ENCODE peak calls at places on chromosomes 5 and 9, in ten cellular contexts. One of them, this sample, is unnamed.

GRCh38 chr5:6013496-6013895 is 364.9 kb downstream of the MED10 start:
- DNase-seq in CD4-positive, alpha-beta T cell: no peak
- DNase-seq in cardiac muscle cell: no peak
- DNase-seq in astrocyte: no peak
- DNase-seq in neural progenitor cell: no peak
- DNase-seq in AG10803: no peak
- DNase-seq in H9: no peak
- DNase-seq in neural crest cell: no peak
- DNase-seq in lung: no peak
- DNase-seq in adrenal gland: no peak
- DNase-seq in this sample: no peak

GRCh38 chr9:129898205-129898604 is 62.9 kb downstream of the USP20 start:
- DNase-seq in neural crest cell: no peak
- DNase-seq in astrocyte: no peak
- DNase-seq in adrenal gland: no peak
- DNase-seq in lung: no peak
- DNase-seq in AG10803: peak; percentile 20
- DNase-seq in CD4-positive, alpha-beta T cell: no peak
- DNase-seq in neural progenitor cell: no peak
- DNase-seq in H9: no peak
- DNase-seq in cardiac muscle cell: no peak
- DNase-seq in this sample: no peak

GRCh38 chr5:32462618-32463017 is 18.1 kb upstream of the ZFR start:
- DNase-seq in AG10803: peak; percentile 55
- DNase-seq in cardiac muscle cell: no peak
- DNase-seq in adrenal gland: no peak
- DNase-seq in neural crest cell: no peak
- DNase-seq in CD4-positive, alpha-beta T cell: no peak
- DNase-seq in astrocyte: peak; percentile 65
- DNase-seq in lung: no peak
- DNase-seq in H9: no peak
- DNase-seq in neural progenitor cell: no peak
- DNase-seq in this sample: peak; percentile 40

GRCh38 chr5:113909782-113910181 is 396.3 kb downstream of the YTHDC2 start:
- DNase-seq in cardiac muscle cell: peak; percentile 36
- DNase-seq in neural crest cell: no peak
- DNase-seq in lung: no peak
- DNase-seq in H9: no peak
- DNase-seq in astrocyte: no peak
- DNase-seq in CD4-positive, alpha-beta T cell: no peak
- DNase-seq in AG10803: no peak
- DNase-seq in neural progenitor cell: no peak
- DNase-seq in adrenal gland: no peak
- DNase-seq in this sample: no peak

GRCh38 chr5:179955062-179955461 is 47.4 kb upstream of the TBC1D9B start:
- DNase-seq in astrocyte: no peak
- DNase-seq in neural progenitor cell: no peak
- DNase-seq in lung: no peak
- DNase-seq in CD4-positive, alpha-beta T cell: no peak
- DNase-seq in H9: no peak
- DNase-seq in adrenal gland: no peak
- DNase-seq in neural crest cell: no peak
- DNase-seq in cardiac muscle cell: no peak
- DNase-seq in AG10803: no peak
- DNase-seq in this sample: no peak

GRCh38 chr9:111975709-111976108 is 79.1 kb downstream of the UGCG start:
- DNase-seq in astrocyte: no peak
- DNase-seq in neural crest cell: no peak
- DNase-seq in lung: peak; percentile 46
- DNase-seq in AG10803: no peak
- DNase-seq in cardiac muscle cell: no peak
- DNase-seq in H9: peak; percentile 63
- DNase-seq in neural progenitor cell: peak; percentile 40
- DNase-seq in adrenal gland: peak; percentile 58
- DNase-seq in CD4-positive, alpha-beta T cell: no peak
- DNase-seq in this sample: no peak

GRCh38 chr5:137142371-137143243 is 356.5 kb downstream of the SPOCK1 start:
- DNase-seq in H9: no peak
- DNase-seq in AG10803: peak; percentile 97
- DNase-seq in lung: no peak
- DNase-seq in cardiac muscle cell: no peak
- DNase-seq in neural progenitor cell: peak; percentile 40
- DNase-seq in adrenal gland: peak; percentile 28
- DNase-seq in neural crest cell: no peak
- DNase-seq in CD4-positive, alpha-beta T cell: no peak
- DNase-seq in astrocyte: peak; percentile 100
- DNase-seq in this sample: peak; percentile 69

GRCh38 chr9:113154471-113154870 is 3.7 kb downstream of the SLC31A2 start:
- DNase-seq in neural progenitor cell: no peak
- DNase-seq in CD4-positive, alpha-beta T cell: no peak
- DNase-seq in H9: no peak
- DNase-seq in AG10803: peak; percentile 58
- DNase-seq in neural crest cell: no peak
- DNase-seq in adrenal gland: peak; percentile 31
- DNase-seq in cardiac muscle cell: no peak
- DNase-seq in lung: no peak
- DNase-seq in astrocyte: peak; percentile 74
- DNase-seq in this sample: peak; percentile 61

DNA sequence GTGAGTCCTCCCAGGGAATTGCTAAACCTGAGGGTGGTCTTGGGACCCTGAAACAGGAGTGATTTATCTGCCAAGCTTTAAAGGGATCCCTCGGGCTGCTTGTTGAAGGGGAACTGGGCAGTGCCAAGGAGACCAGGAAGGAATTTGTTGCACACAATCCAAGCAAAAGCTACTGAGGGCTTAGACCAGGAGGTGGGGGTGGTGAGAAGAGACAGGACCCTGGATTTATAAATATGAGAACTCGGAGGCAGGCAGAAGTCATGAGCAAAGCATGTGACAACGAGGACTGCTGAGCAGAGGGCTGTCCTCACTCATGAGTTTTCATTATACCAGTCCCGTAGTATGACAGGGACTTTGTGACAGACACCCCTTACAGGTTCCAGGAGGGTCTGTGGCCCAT is 237.3 kb downstream of the DRD1 start:
- DNase-seq in AG10803: no peak
- DNase-seq in H9: no peak
- DNase-seq in lung: no peak
- DNase-seq in neural crest cell: no peak
- DNase-seq in cardiac muscle cell: no peak
- DNase-seq in adrenal gland: no peak
- DNase-seq in neural progenitor cell: no peak
- DNase-seq in astrocyte: no peak
- DNase-seq in CD4-positive, alpha-beta T cell: no peak
- DNase-seq in this sample: no peak
- TF ChIP-seq CTCF in AG10803: no peak
- TF ChIP-seq CTCF in H9: no peak
- TF ChIP-seq CTCF in lung: no peak
- TF ChIP-seq CTCF in neural crest cell: no peak
- TF ChIP-seq CTCF in cardiac muscle cell: no peak
- TF ChIP-seq CTCF in adrenal gland: no peak
- TF ChIP-seq CTCF in neural progenitor cell: no peak
- TF ChIP-seq CTCF in astrocyte: no peak
- TF ChIP-seq CTCF in CD4-positive, alpha-beta T cell: no peak
- TF ChIP-seq CTCF in this sample: no peak

GRCh38 chr5:132640613-132641012 is 17.4 kb upstream of the IL13 start:
- DNase-seq in H9: no peak
- DNase-seq in adrenal gland: no peak
- DNase-seq in lung: no peak
- DNase-seq in AG10803: no peak
- DNase-seq in cardiac muscle cell: no peak
- DNase-seq in neural progenitor cell: no peak
- DNase-seq in astrocyte: no peak
- DNase-seq in neural crest cell: no peak
- DNase-seq in CD4-positive, alpha-beta T cell: no peak
- DNase-seq in this sample: no peak
- TF ChIP-seq CTCF in H9: no peak
- TF ChIP-seq CTCF in adrenal gland: no peak
- TF ChIP-seq CTCF in lung: no peak
- TF ChIP-seq CTCF in AG10803: no peak
- TF ChIP-seq CTCF in cardiac muscle cell: no peak
- TF ChIP-seq CTCF in neural progenitor cell: no peak
- TF ChIP-seq CTCF in astrocyte: no peak
- TF ChIP-seq CTCF in neural crest cell: no peak
- TF ChIP-seq CTCF in CD4-positive, alpha-beta T cell: no peak
- TF ChIP-seq CTCF in this sample: no peak

DNA sequence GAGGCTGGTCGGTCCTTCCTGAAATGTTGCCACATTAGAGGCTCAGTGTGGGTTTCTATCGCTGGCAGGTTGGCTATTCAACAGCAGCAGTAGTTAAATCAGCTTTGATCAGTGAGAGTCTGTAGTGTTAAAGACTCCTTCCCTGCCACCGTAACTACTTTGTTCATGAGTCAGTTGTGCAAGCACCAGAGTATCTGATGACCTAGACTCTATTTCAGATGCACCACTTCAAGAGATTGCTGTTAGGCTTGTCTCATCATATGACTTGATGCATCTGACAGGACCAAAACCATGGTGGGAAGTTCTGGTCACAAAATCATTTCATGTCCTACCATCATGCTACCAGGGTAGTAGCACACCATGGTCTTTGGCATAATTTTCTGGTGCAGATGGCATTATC is 482.7 kb upstream of the MPDZ start:
- DNase-seq in neural progenitor cell: no peak
- DNase-seq in AG10803: no peak
- DNase-seq in neural crest cell: no peak
- DNase-seq in astrocyte: no peak
- DNase-seq in H9: no peak
- DNase-seq in adrenal gland: no peak
- DNase-seq in lung: no peak
- DNase-seq in cardiac muscle cell: no peak
- DNase-seq in CD4-positive, alpha-beta T cell: no peak
- DNase-seq in this sample: no peak
- TF ChIP-seq CTCF in neural progenitor cell: no peak
- TF ChIP-seq CTCF in AG10803: no peak
- TF ChIP-seq CTCF in neural crest cell: no peak
- TF ChIP-seq CTCF in astrocyte: no peak
- TF ChIP-seq CTCF in H9: no peak
- TF ChIP-seq CTCF in adrenal gland: no peak
- TF ChIP-seq CTCF in lung: no peak
- TF ChIP-seq CTCF in cardiac muscle cell: no peak
- TF ChIP-seq CTCF in CD4-positive, alpha-beta T cell: no peak
- TF ChIP-seq CTCF in this sample: no peak

DNA sequence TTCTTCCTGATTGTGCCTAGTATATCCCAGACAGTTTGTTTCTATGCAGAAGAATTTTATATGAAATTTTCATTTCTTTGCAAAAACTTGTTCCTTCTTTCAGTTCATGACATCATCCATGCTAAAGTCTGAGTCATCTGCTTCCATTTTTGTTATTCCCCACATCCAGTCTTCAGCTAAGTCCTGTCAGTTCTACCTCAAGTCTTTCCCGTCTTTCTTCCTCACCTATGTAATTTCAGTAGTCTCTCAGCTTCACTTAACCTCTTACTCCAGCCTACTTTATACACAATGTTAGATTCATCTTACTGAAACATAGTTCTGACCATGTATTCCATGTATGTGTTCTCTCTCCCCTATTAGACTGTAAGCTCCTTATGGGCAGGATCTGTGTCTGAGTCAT is 39.2 kb downstream of the G3BP1 start:
- DNase-seq in lung: no peak
- DNase-seq in astrocyte: no peak
- DNase-seq in neural crest cell: no peak
- DNase-seq in cardiac muscle cell: no peak
- DNase-seq in AG10803: no peak
- DNase-seq in H9: no peak
- DNase-seq in neural progenitor cell: no peak
- DNase-seq in adrenal gland: no peak
- DNase-seq in CD4-positive, alpha-beta T cell: no peak
- DNase-seq in this sample: no peak
- TF ChIP-seq CTCF in lung: no peak
- TF ChIP-seq CTCF in astrocyte: no peak
- TF ChIP-seq CTCF in neural crest cell: no peak
- TF ChIP-seq CTCF in cardiac muscle cell: no peak
- TF ChIP-seq CTCF in AG10803: no peak
- TF ChIP-seq CTCF in H9: no peak
- TF ChIP-seq CTCF in neural progenitor cell: no peak
- TF ChIP-seq CTCF in adrenal gland: no peak
- TF ChIP-seq CTCF in CD4-positive, alpha-beta T cell: no peak
- TF ChIP-seq CTCF in this sample: no peak

GRCh38 chr5:98111686-98112085 is 661.8 kb upstream of the RGMB start:
- DNase-seq in AG10803: no peak
- DNase-seq in astrocyte: no peak
- DNase-seq in lung: no peak
- DNase-seq in H9: no peak
- DNase-seq in neural progenitor cell: no peak
- DNase-seq in CD4-positive, alpha-beta T cell: no peak
- DNase-seq in neural crest cell: no peak
- DNase-seq in cardiac muscle cell: no peak
- DNase-seq in adrenal gland: no peak
- DNase-seq in this sample: peak; percentile 49
- TF ChIP-seq CTCF in AG10803: no peak
- TF ChIP-seq CTCF in astrocyte: peak; percentile 46
- TF ChIP-seq CTCF in lung: no peak
- TF ChIP-seq CTCF in H9: no peak
- TF ChIP-seq CTCF in neural progenitor cell: no peak
- TF ChIP-seq CTCF in CD4-positive, alpha-beta T cell: no peak
- TF ChIP-seq CTCF in neural crest cell: no peak
- TF ChIP-seq CTCF in cardiac muscle cell: no peak
- TF ChIP-seq CTCF in adrenal gland: no peak
- TF ChIP-seq CTCF in this sample: peak; percentile 60

This sample was measured in brain microvascular endothelial cell.